ENCODE peak calls at places on chromosomes 5 and 9, in five cellular contexts. A is osteocyte; P is stimulated activated CD8-positive, alpha-beta memory T cell treated with anti-CD3 and anti-CD28 coated beads, Interleukin-4, amount 100 ng/mL, for 24 hours; T is SHP77; F is left ventricle myocardium superior. X is an unnamed sample.

GRCh38 chr9:135081264-135081660 is 6.2 kb upstream of the OLFM1 start:
- DNase-seq in A (no peak), P (no peak), F (peak; percentile 22), T (no peak), X (peak; percentile 59)

GRCh38 chr5:72036951-72037350 is 70.3 kb upstream of the MAP1B start:
- DNase-seq in T (no peak), P (no peak), A (no peak), F (no peak), X (no peak)

GRCh38 chr5:87121315-87122170 is 146.1 kb upstream of the RASA1 start:
- DNase-seq in P (no peak), A (no peak), F (no peak), T (no peak), X (no peak)

GRCh38 chr9:4339357-4339756 is 39.5 kb upstream of the GLIS3 start:
- DNase-seq in T (peak; percentile 50), F (peak; percentile 90), P (peak; percentile 70), A (peak; percentile 91), X (peak; percentile 69)

GRCh38 chr5:61449756-61450155 is 117.7 kb downstream of the ZSWIM6 start:
- DNase-seq in A (no peak), T (no peak), P (no peak), F (no peak), X (no peak)

GRCh38 chr9:94139672-94140417 is 55.6 kb downstream of the PTPDC1 start:
- DNase-seq in T (no peak), F (peak; percentile 86), A (peak; percentile 94), P (no peak), X (no peak)

GRCh38 chr5:10036136-10036535 is 213.6 kb downstream of the ATPSCKMT start:
- DNase-seq in P (no peak), T (no peak), A (no peak), F (no peak), X (no peak)

GRCh38 chr5:158384535-158385421 is 525.8 kb upstream of the CLINT1 start:
- DNase-seq in P (no peak), F (no peak), A (peak; percentile 90), T (no peak), X (no peak)

GRCh38 chr5:152061095-152061494 is 136.4 kb upstream of the GLRA1 start:
- DNase-seq in F (no peak), T (no peak), P (no peak), A (no peak), X (no peak)

GRCh38 chr5:135871268-135871895 is 24.3 kb downstream of the IL9 start:
- DNase-seq in P (no peak), T (no peak), F (no peak), A (no peak), X (no peak)

GRCh38 chr9:133098871-133099270 is 22.2 kb downstream of the RALGDS start:
- DNase-seq in P (no peak), F (no peak), T (no peak), A (no peak), X (peak; percentile 35)

GRCh38 chr9:3330792-3331420 is 194.9 kb downstream of the RFX3 start:
- DNase-seq in P (no peak), F (no peak), A (no peak), T (no peak), X (no peak)

X was measured in natural killer cell treated with Interleukin-12 subunit alpha and Interleukin-12 subunit beta and Interleukin-15 and Interleukin-18, amount 100 ng/mL, for 72 hours.